ENCODE peak calls at places on chromosomes 5 and 9, in seven cellular contexts. M is mesendoderm, R is H1, J is H9, U is neuronal stem cell, Q is mesenchymal stem cell, Z is trophoblast cell. C is an unnamed sample.
A peak's percentile ranks its signal among the peaks of the same experiment; 100 is the strongest.

GRCh38 chr9:115335441-115335840 is 217.5 kb upstream of the TNC start:
- DNase-seq in Q (no peak), U (no peak), Z (no peak), R (no peak), M (no peak), J (no peak), C (no peak)

GRCh38 chr5:59799668-59800374 is 93.7 kb downstream of the PDE4D start:
- DNase-seq in M (peak; percentile 62), Z (peak; percentile 91), Q (peak; percentile 74), U (peak; percentile 57), R (no peak), J (no peak), C (peak; percentile 57)

GRCh38 chr5:74296685-74297084 is 343.8 kb downstream of the ENC1 start:
- DNase-seq in Q (peak; percentile 13), Z (no peak), J (no peak), M (no peak), U (no peak), R (no peak), C (peak; percentile 66)

GRCh38 chr5:65327582-65327981 is 154.1 kb downstream of the ADAMTS6 start:
- DNase-seq in R (no peak), U (no peak), M (no peak), Q (peak; percentile 3), Z (peak; percentile 88), J (no peak), C (peak; percentile 77)

GRCh38 chr5:72600401-72600981 is 93.3 kb upstream of the ZNF366 start:
- DNase-seq in Z (peak; percentile 68), M (no peak), J (no peak), Q (peak; percentile 94), U (no peak), R (no peak), C (peak; percentile 95)

GRCh38 chr5:74649421-74649973 is 9.0 kb upstream of the ENC1 start:
- DNase-seq in Q (no peak), Z (no peak), R (no peak), U (no peak), J (no peak), M (no peak), C (no peak)

GRCh38 chr5:119022017-119022745 is 33.8 kb upstream of the DTWD2 start:
- DNase-seq in Q (peak; percentile 58), M (peak; percentile 51), J (no peak), Z (peak; percentile 69), U (no peak), R (no peak), C (peak; percentile 57)

GRCh38 chr9:35035851-35036701 is 36.3 kb downstream of the VCP start:
- DNase-seq in Q (no peak), R (peak; percentile 39), M (no peak), J (peak; percentile 75), Z (peak; percentile 81), U (no peak), C (peak; percentile 38)

GRCh38 chr5:149060325-149060724 is 2.5 kb downstream of the SH3TC2 start:
- DNase-seq in R (no peak), J (no peak), Q (peak; percentile 78), Z (peak; percentile 55), M (no peak), U (no peak), C (peak; percentile 79)

GRCh38 chr9:121399883-121400607 is 30.0 kb upstream of the STOM start:
- DNase-seq in Q (peak; percentile 81), M (peak; percentile 76), Z (peak; percentile 94), U (peak; percentile 65), R (no peak), J (no peak), C (peak; percentile 86)

GRCh38 chr9:129887210-129888084 is 52.2 kb downstream of the USP20 start:
- DNase-seq in Q (peak; percentile 86), U (no peak), R (no peak), Z (peak; percentile 84), M (no peak), J (no peak), C (peak; percentile 81)

GRCh38 chr9:6842584-6842947 is 84.8 kb downstream of the KDM4C start:
- DNase-seq in M (no peak), J (no peak), Z (no peak), R (no peak), U (no peak), Q (no peak), C (peak; percentile 36)

GRCh38 chr5:146675700-146676099 is 159.7 kb upstream of the GPR151 start:
- DNase-seq in Z (no peak), R (no peak), M (no peak), Q (no peak), J (no peak), U (no peak), C (no peak)

GRCh38 chr5:3311443-3311842 is 284.2 kb upstream of the IRX1 start:
- DNase-seq in R (no peak), Q (no peak), Z (no peak), U (no peak), M (no peak), J (no peak), C (no peak)
- H2BK5ac ChIP-seq in R (no peak overlapping the region), Q (no peak overlapping the region), Z (no peak overlapping the region), U (no peak overlapping the region), M (no peak overlapping the region), J (no peak overlapping the region), C (no peak overlapping the region)

GRCh38 chr5:181039471-181039870 is 595 bp upstream of the BTNL9 start:
- DNase-seq in Q (no peak), R (no peak), M (no peak), U (no peak), Z (no peak), J (no peak), C (no peak)

GRCh38 chr5:181041043-181041442 is 977 bp downstream of the BTNL9 start:
- DNase-seq in Q (no peak), J (no peak), Z (no peak), M (no peak), U (no peak), R (no peak), C (no peak)

GRCh38 chr5:181042036-181042435 is 2.0 kb downstream of the BTNL9 start:
- DNase-seq in J (no peak), Z (no peak), U (no peak), M (no peak), R (no peak), Q (no peak), C (no peak)

GRCh38 chr5:181042722-181043121 is 2.7 kb downstream of the BTNL9 start:
- DNase-seq in R (no peak), Q (no peak), J (no peak), Z (no peak), U (no peak), M (no peak), C (no peak)

DNA sequence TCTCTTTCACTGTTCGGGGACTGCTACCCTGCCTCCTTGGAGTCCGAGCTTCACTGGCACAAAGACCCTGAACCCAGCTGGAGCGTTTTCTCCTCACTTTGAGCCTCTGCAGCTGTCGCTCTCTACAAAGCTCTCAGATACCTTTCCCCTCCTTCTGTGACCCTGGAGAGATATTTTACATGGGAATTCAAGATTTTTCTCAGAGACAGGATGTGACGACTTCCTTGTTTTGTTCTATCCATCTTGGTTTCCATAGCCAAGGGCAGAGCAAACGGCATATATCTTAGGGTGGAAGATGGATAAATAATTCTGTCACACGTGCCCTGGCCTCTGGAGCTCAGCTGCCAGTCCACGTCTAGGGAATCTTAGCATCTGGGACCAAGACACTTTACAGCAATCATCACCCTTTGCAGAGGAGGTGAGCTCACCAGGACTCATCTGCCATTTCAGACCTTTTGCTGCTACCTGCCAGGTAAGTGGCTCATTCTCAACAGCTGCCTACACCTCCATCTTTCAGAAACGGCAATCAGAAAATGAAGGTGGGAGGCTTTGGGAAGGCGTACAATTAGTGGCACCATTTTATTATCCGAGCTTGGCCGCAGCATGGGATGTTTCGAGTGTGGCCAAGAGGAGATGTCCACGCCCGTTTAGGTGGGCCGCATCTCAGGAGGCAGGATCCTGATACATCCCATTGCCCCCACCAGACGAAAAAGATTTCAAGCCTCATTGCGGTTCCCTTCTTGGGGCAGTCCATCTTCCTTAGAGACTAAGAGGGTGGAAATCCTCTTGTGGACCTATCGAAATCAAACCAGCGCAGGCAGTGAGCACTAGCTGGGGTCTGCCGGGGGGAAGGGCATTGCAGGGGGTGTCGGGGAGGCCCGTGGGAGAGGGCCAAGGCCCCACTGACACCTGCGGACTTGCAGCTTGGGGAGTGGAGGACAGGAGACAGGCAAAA is at the start of gene BTNL9:
- DNase-seq in J (no peak), R (no peak), Z (no peak), M (no peak), Q (no peak), U (no peak), C (no peak)
- H2BK5ac ChIP-seq in J (no peak within 1 kb of the TSS), R (no peak within 1 kb of the TSS), Z (no peak within 1 kb of the TSS), M (no peak within 1 kb of the TSS), Q (no peak within 1 kb of the TSS), U (no peak within 1 kb of the TSS), C (no peak within 1 kb of the TSS)

DNA sequence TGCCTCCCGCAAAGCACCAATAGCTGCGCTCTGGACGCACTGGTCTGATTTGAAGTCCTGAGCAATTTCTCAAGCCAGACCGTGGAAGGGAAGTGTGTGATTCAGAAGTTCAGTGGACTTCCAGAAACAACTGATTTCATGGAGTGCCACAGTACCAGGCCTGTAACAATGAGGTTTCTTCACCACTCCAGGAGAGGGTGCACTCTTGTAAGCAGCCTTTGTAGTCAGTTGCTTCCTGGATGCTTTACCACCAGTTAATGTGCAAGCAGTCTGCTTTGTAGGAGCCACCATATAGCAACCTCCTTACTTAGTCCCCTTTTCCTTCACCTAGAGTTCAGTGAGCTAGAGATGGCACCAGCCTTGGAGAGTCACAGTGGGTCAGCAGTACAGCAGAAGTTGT is 12.3 kb downstream of the CAAP1 start:
- DNase-seq in Z (no peak), U (no peak), M (no peak), J (no peak), R (no peak), Q (no peak), C (no peak)
- H2BK5ac ChIP-seq in Z (no peak overlapping the region), U (no peak overlapping the region), M (no peak overlapping the region), J (no peak overlapping the region), R (no peak overlapping the region), Q (no peak overlapping the region), C (no peak overlapping the region)

DNA sequence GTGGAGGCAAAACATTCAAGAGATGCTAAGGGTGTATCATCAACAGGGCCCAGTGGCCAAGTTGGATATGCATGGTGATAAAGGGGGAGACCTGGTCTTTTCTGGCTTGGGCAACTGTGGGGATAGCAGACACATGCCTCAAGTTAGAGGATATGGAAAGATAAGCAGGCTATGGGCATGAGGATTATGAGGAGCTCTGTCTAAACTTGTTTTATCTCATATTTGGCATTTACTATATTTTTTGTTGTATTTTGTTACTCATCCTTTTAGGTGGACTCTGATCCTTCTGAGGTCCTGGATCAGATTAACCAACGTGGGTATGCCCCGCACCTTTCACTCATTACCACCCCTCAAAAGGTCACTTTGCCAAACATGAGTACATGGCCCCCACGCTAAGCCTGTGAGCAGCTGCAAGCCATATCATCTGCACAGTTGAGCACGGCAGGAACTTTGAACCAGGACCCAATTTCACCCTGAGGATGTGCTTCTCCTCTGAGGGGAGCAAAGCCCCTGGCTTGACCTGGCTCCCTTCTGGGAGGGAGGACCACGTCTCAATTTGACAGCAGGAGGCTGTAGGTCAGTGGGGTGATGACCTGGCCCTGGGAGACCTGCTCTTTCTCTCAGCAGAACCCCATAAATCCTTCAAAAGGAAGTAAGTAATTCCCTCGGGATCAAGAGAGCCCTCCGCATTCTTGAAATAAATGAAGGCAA is 71.1 kb upstream of the CD180 start:
- DNase-seq in U (no peak), J (no peak), Q (peak; percentile 22), R (no peak), Z (peak; percentile 52), M (no peak), C (no peak)
- H2BK5ac ChIP-seq in U (no peak overlapping the region), J (no peak overlapping the region), Q (peak overlapping the region; percentile 60), R (no peak overlapping the region), Z (no peak overlapping the region), M (no peak overlapping the region), C (peak overlapping the region; percentile 69)

DNA sequence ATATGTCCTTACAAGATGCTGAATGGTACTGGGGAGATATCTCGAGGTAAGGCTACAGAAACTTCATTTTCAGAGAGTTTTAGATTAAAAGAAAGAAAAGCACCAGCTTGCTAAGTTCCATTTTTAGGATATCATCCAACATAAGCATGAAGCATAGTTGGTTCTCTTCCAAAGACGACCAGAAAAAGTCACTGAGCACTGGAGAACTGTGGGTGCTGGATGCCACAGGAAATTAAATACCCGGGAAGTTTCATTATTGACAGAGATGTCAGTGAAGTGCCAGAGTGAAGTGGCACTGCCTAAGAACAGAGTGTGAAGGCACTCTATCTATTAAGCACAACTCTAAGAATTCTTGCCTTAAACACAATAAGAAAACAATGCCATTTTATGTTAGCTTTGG is 76.8 kb downstream of the PIK3R1 start:
- DNase-seq in Q (no peak), J (no peak), U (no peak), R (no peak), M (no peak), Z (no peak), C (peak; percentile 25)
- H2BK5ac ChIP-seq in Q (no peak overlapping the region), J (no peak overlapping the region), U (no peak overlapping the region), R (no peak overlapping the region), M (no peak overlapping the region), Z (no peak overlapping the region), C (no peak overlapping the region)

C was measured in IMR-90.